ENCODE peak calls at places on chromosomes 7 and 10, in seven cellular contexts. One of them, this sample, is unnamed. For H3K4me1, the result is how much of the 10 kb centered on the place peaks cover.

GRCh38 chr7:145031162-145031561 is 195.3 kb upstream of the TPK1 start:
- DNase-seq in neuronal stem cell: no peak
- DNase-seq in BE2C: no peak
- DNase-seq in left ventricle myocardium inferior: no peak
- DNase-seq in SJCRH30: no peak
- DNase-seq in heart right ventricle: no peak
- DNase-seq in astrocyte: no peak
- DNase-seq in this sample: no peak

GRCh38 chr7:20409961-20410360 is 79.3 kb downstream of the ITGB8 start:
- DNase-seq in neuronal stem cell: no peak
- DNase-seq in BE2C: no peak
- DNase-seq in left ventricle myocardium inferior: no peak
- DNase-seq in SJCRH30: no peak
- DNase-seq in heart right ventricle: no peak
- DNase-seq in astrocyte: no peak
- DNase-seq in this sample: no peak

GRCh38 chr7:36062159-36062815 is 90.8 kb upstream of the EEPD1 start:
- DNase-seq in neuronal stem cell: no peak
- DNase-seq in BE2C: no peak
- DNase-seq in left ventricle myocardium inferior: no peak
- DNase-seq in SJCRH30: no peak
- DNase-seq in heart right ventricle: no peak
- DNase-seq in astrocyte: peak
- DNase-seq in this sample: no peak

GRCh38 chr10:76899490-76899889 is 738.1 kb downstream of the KCNMA1 start:
- DNase-seq in neuronal stem cell: no peak
- DNase-seq in BE2C: no peak
- DNase-seq in left ventricle myocardium inferior: no peak
- DNase-seq in SJCRH30: no peak
- DNase-seq in heart right ventricle: no peak
- DNase-seq in astrocyte: no peak
- DNase-seq in this sample: peak

GRCh38 chr10:62769574-62770242 is 34.8 kb upstream of the ADO start:
- DNase-seq in neuronal stem cell: no peak
- DNase-seq in BE2C: no peak
- DNase-seq in left ventricle myocardium inferior: no peak
- DNase-seq in SJCRH30: no peak
- DNase-seq in heart right ventricle: no peak
- DNase-seq in astrocyte: no peak
- DNase-seq in this sample: no peak

GRCh38 chr10:91589015-91589655 is 43.7 kb downstream of the PPP1R3C start:
- DNase-seq in neuronal stem cell: no peak
- DNase-seq in BE2C: no peak
- DNase-seq in left ventricle myocardium inferior: peak
- DNase-seq in SJCRH30: no peak
- DNase-seq in heart right ventricle: peak
- DNase-seq in astrocyte: peak
- DNase-seq in this sample: peak

GRCh38 chr10:88417337-88417736 is 165.8 kb downstream of the RNLS start:
- DNase-seq in neuronal stem cell: no peak
- DNase-seq in BE2C: no peak
- DNase-seq in left ventricle myocardium inferior: no peak
- DNase-seq in SJCRH30: peak
- DNase-seq in heart right ventricle: no peak
- DNase-seq in astrocyte: no peak
- DNase-seq in this sample: no peak

GRCh38 chr7:45131891-45132290 is 20.4 kb upstream of the TBRG4 start:
- DNase-seq in neuronal stem cell: no peak
- DNase-seq in BE2C: no peak
- DNase-seq in left ventricle myocardium inferior: no peak
- DNase-seq in SJCRH30: no peak
- DNase-seq in heart right ventricle: no peak
- DNase-seq in astrocyte: no peak
- DNase-seq in this sample: no peak

GRCh38 chr7:44066111-44066460 is 719 bp upstream of the PGAM2 start:
- DNase-seq in neuronal stem cell: no peak
- DNase-seq in BE2C: no peak
- DNase-seq in left ventricle myocardium inferior: no peak
- DNase-seq in SJCRH30: no peak
- DNase-seq in heart right ventricle: no peak
- DNase-seq in astrocyte: no peak
- DNase-seq in this sample: no peak

GRCh38 chr10:13351340-13351915 is 3.3 kb upstream of the SEPHS1 start:
- DNase-seq in neuronal stem cell: no peak
- DNase-seq in BE2C: no peak
- DNase-seq in left ventricle myocardium inferior: no peak
- DNase-seq in SJCRH30: no peak
- DNase-seq in heart right ventricle: no peak
- DNase-seq in astrocyte: no peak
- DNase-seq in this sample: no peak
- H3K4me3 ChIP-seq in neuronal stem cell: no peak
- H3K4me3 ChIP-seq in BE2C: no peak
- H3K4me3 ChIP-seq in left ventricle myocardium inferior: no peak
- H3K4me3 ChIP-seq in SJCRH30: no peak
- H3K4me3 ChIP-seq in heart right ventricle: no peak
- H3K4me3 ChIP-seq in astrocyte: no peak
- H3K4me3 ChIP-seq in this sample: no peak

GRCh38 chr10:24353319-24353718 is 144.4 kb downstream of the KIAA1217 start:
- DNase-seq in neuronal stem cell: no peak
- DNase-seq in BE2C: no peak
- DNase-seq in left ventricle myocardium inferior: no peak
- DNase-seq in SJCRH30: no peak
- DNase-seq in heart right ventricle: no peak
- DNase-seq in astrocyte: no peak
- DNase-seq in this sample: no peak

GRCh38 chr10:24349379-24350110 is 140.6 kb downstream of the KIAA1217 start:
- DNase-seq in neuronal stem cell: no peak
- DNase-seq in BE2C: no peak
- DNase-seq in left ventricle myocardium inferior: no peak
- DNase-seq in SJCRH30: no peak
- DNase-seq in heart right ventricle: no peak
- DNase-seq in astrocyte: peak
- DNase-seq in this sample: peak

GRCh38 chr10:24346877-24347505 is 138.1 kb downstream of the KIAA1217 start:
- DNase-seq in neuronal stem cell: no peak
- DNase-seq in BE2C: no peak
- DNase-seq in left ventricle myocardium inferior: no peak
- DNase-seq in SJCRH30: no peak
- DNase-seq in heart right ventricle: no peak
- DNase-seq in astrocyte: no peak
- DNase-seq in this sample: no peak

GRCh38 chr10:24351883-24352778 is 143.2 kb downstream of the KIAA1217 start:
- DNase-seq in neuronal stem cell: peak
- DNase-seq in BE2C: no peak
- DNase-seq in left ventricle myocardium inferior: no peak
- DNase-seq in SJCRH30: peak
- DNase-seq in heart right ventricle: no peak
- DNase-seq in astrocyte: peak
- DNase-seq in this sample: no peak

DNA sequence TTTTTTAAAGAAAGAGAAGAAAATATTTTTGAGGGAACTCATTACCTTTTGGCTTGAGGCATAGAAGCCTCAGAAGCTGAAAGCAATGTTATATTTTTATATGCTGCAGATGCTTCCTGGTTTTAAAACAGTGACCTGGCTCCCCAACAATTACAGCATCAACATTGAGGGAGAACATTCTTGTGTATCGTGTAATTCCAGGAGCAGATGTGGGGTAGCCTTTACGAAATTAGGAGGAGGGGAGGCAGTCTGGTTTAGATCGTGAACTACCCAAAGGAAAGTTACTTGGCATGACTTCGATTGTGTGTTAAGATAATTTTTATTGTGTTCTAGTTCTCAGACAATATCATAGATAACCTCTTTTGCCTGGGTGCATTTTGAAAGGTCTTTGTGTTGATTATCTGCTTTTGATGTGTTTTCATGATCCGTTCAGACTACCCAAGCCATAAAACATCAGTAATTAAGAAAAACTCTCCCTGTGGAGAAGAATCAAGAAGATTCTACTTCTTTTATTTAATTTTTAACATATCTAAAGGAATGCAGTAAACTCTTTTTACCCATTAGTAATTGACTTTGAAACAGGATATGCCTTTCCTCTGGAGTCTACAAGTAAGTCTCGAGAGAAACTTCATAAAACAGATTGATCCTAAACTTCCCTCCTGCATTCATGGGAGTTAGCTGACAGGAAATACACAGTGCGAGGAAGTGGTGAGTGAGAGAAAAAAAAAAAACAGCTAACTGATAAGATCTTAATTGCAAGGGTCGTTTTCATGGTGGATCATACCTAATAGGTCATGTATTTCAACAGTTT is 141.4 kb downstream of the KIAA1217 start:
- DNase-seq in neuronal stem cell: no peak
- DNase-seq in BE2C: no peak
- DNase-seq in left ventricle myocardium inferior: no peak
- DNase-seq in SJCRH30: peak
- DNase-seq in heart right ventricle: no peak
- DNase-seq in astrocyte: peak
- DNase-seq in this sample: peak
- H3K4me1 ChIP-seq in neuronal stem cell: under half
- H3K4me1 ChIP-seq in BE2C: under half
- H3K4me1 ChIP-seq in left ventricle myocardium inferior: half or more
- H3K4me1 ChIP-seq in SJCRH30: half or more
- H3K4me1 ChIP-seq in heart right ventricle: under half
- H3K4me1 ChIP-seq in astrocyte: under half
- H3K4me1 ChIP-seq in this sample: under half

DNA sequence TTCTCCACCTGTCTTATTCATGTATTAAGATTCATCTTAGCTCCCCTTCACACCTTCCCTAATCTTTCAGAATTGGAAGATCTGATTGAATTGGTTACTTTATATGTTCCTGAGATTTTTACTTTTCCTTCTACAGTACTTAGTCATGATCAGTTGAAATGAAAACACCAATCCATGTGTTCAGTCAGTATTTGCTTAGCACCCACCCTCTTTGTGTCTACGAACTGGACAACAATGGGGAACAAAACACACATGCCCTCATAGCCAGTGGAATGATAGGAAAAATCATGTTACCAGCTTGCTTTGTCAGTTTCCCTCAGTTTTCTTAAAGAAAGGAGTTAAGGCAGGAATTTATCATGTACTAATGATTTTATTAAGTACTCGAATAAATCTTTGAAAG is 2.0 kb downstream of the MASTL start:
- DNase-seq in neuronal stem cell: no peak
- DNase-seq in BE2C: no peak
- DNase-seq in left ventricle myocardium inferior: no peak
- DNase-seq in SJCRH30: no peak
- DNase-seq in heart right ventricle: no peak
- DNase-seq in astrocyte: no peak
- DNase-seq in this sample: no peak
- H3K4me3 ChIP-seq in neuronal stem cell: no peak
- H3K4me3 ChIP-seq in BE2C: peak
- H3K4me3 ChIP-seq in left ventricle myocardium inferior: no peak
- H3K4me3 ChIP-seq in SJCRH30: peak
- H3K4me3 ChIP-seq in heart right ventricle: no peak
- H3K4me3 ChIP-seq in astrocyte: peak
- H3K4me3 ChIP-seq in this sample: peak

DNA sequence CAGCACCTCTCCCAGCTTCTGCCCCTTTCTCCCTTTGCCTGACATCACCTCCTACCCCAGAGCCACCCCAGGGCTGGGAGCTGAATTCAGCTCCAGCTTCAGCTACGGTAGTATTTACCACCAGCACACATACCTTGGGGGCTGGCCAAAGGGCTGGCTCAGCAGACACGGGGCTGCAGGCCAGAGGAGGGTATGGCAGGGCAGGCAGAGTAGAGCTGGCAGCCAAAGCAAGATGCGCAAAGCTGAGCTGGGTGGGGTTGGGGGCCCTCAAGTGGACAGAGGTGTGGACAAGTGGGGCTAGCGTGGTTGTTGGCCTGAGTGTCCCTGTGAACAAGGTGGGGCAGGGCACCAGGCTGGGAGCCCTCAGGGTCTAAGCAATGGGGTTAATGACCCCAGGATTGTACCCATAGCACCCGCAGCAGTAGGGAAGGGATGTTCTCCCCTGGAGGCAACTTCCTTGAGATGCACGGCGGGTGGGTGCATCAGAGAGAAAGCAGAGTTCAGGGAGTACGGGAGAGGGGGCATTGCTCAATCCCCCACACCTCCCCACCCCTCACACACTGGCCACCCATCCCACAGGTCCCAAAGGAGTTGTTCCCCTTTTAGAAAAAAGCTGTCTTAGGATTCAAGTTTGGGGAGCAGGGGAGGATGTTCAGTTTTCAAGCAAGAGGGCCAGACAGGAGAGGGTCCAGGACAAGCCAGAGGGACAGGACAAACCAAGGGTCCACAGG is 8.0 kb downstream of the VSIR start:
- DNase-seq in neuronal stem cell: no peak
- DNase-seq in BE2C: no peak
- DNase-seq in left ventricle myocardium inferior: peak
- DNase-seq in SJCRH30: no peak
- DNase-seq in heart right ventricle: peak
- DNase-seq in astrocyte: peak
- DNase-seq in this sample: peak
- H3K4me1 ChIP-seq in neuronal stem cell: under half
- H3K4me1 ChIP-seq in BE2C: under half
- H3K4me1 ChIP-seq in left ventricle myocardium inferior: half or more
- H3K4me1 ChIP-seq in SJCRH30: under half
- H3K4me1 ChIP-seq in heart right ventricle: half or more
- H3K4me1 ChIP-seq in astrocyte: under half
- H3K4me1 ChIP-seq in this sample: half or more

GRCh38 chr10:110354322-110354766 is 49.6 kb upstream of the SMNDC1 start:
- DNase-seq in neuronal stem cell: peak
- DNase-seq in BE2C: peak
- DNase-seq in left ventricle myocardium inferior: peak
- DNase-seq in SJCRH30: peak
- DNase-seq in heart right ventricle: peak
- DNase-seq in astrocyte: peak
- DNase-seq in this sample: peak
- H3K4me3 ChIP-seq in neuronal stem cell: no peak
- H3K4me3 ChIP-seq in BE2C: no peak
- H3K4me3 ChIP-seq in left ventricle myocardium inferior: no peak
- H3K4me3 ChIP-seq in SJCRH30: no peak
- H3K4me3 ChIP-seq in heart right ventricle: no peak
- H3K4me3 ChIP-seq in astrocyte: no peak
- H3K4me3 ChIP-seq in this sample: peak

DNA sequence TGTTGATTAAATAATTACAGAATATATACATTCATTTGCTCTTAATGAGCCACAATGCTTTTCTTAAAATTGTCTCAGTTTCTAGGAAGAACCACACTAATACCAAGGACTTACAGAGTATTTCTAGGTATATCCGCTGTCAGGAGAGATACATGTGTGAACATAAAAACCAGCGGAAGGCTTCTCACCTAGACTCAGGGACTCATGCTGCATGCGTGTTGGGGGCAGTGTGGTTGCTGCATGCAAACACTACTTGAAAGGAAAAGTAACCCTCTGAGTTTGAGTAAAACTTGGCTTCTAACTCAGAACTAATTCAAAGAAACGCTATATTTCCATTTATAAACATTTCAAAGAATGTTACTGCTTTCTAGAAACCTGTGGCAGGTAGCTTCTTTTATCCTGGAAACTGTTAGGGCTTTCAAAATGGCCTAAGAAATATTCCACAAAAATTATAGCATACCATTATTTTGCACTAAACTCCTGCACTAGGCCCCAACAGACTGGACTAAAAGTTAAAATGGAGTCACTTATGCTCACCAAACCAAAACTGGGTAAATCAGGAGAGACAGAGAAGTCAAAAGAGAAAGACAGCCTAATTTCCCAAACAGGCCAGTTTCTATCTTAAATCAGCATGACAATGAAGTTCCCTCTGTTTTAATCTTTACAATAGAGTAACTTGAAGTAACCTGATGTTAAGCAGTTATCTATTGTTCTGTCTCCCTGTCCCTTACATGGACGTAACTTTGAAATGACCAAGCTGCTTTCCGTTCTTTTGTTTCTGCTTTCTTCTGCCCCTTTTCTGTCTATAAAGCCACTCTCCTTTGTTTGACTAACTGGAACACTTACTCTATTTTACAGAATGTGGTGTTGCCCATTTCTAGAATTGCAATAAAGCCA is 95.2 kb upstream of the FAM133B start:
- DNase-seq in neuronal stem cell: no peak
- DNase-seq in BE2C: no peak
- DNase-seq in left ventricle myocardium inferior: no peak
- DNase-seq in SJCRH30: no peak
- DNase-seq in heart right ventricle: no peak
- DNase-seq in astrocyte: no peak
- DNase-seq in this sample: no peak
- H3K4me1 ChIP-seq in neuronal stem cell: under half
- H3K4me1 ChIP-seq in BE2C: under half
- H3K4me1 ChIP-seq in left ventricle myocardium inferior: under half
- H3K4me1 ChIP-seq in SJCRH30: under half
- H3K4me1 ChIP-seq in heart right ventricle: under half
- H3K4me1 ChIP-seq in astrocyte: under half
- H3K4me1 ChIP-seq in this sample: under half